ENCODE peak calls at places on chromosomes 3 and 15, in four cellular contexts. P, Y, K and A are unnamed samples.

GRCh38 chr15:85551221-85551832 is 170.9 kb downstream of the AKAP13 start:
- DNase-seq in P (no peak), Y (peak; percentile 17), K (no peak), A (no peak)

GRCh38 chr3:179071161-179071568 is 444 bp downstream of the ZMAT3 start:
- DNase-seq in P (peak; percentile 20), Y (peak; percentile 67), K (no peak), A (peak; percentile 63)

GRCh38 chr15:63598467-63599400 is 1.5 kb downstream of the FBXL22 start:
- DNase-seq in P (no peak), Y (no peak), K (no peak), A (no peak)

GRCh38 chr3:20027136-20027535 is 13.1 kb upstream of the KAT2B start:
- DNase-seq in P (no peak), Y (no peak), K (no peak), A (no peak)

GRCh38 chr3:175146258-175146657 is 287.1 kb downstream of the NAALADL2 start:
- DNase-seq in P (no peak), Y (peak; percentile 56), K (no peak), A (no peak)

GRCh38 chr3:110928016-110928662 is 143.5 kb upstream of the NECTIN3 start:
- DNase-seq in P (no peak), Y (no peak), K (no peak), A (no peak)

GRCh38 chr3:100982710-100983109 is 10.5 kb downstream of the ABI3BP start:
- DNase-seq in P (no peak), Y (peak; percentile 58), K (no peak), A (no peak)

GRCh38 chr3:160869825-160870224 is 113.8 kb downstream of the PPM1L start:
- DNase-seq in P (no peak), Y (no peak), K (no peak), A (no peak)

GRCh38 chr15:83365370-83365938 is 81.0 kb upstream of the BNC1 start:
- DNase-seq in P (no peak), Y (peak; percentile 20), K (peak; percentile 67), A (peak; percentile 65)

GRCh38 chr3:98856724-98857123 is 44.8 kb downstream of the DCBLD2 start:
- DNase-seq in P (no peak), Y (no peak), K (no peak), A (no peak)

GRCh38 chr3:16181361-16181760 is 6.9 kb downstream of the GALNT15 start:
- DNase-seq in P (no peak), Y (peak; percentile 62), K (no peak), A (no peak)

GRCh38 chr3:146546366-146546965 is 2.1 kb upstream of the PLSCR1 start:
- DNase-seq in P (no peak), Y (no peak), K (no peak), A (no peak)

GRCh38 chr3:147655236-147655635 is 246.1 kb downstream of the ZIC1 start:
- DNase-seq in P (no peak), Y (no peak), K (no peak), A (peak; percentile 49)

GRCh38 chr3:8518138-8518537 is 16.5 kb downstream of the LMCD1 start:
- DNase-seq in P (no peak), Y (peak; percentile 82), K (no peak), A (peak; percentile 11)

GRCh38 chr15:34808016-34808415 is 12.7 kb upstream of the ACTC1 start:
- DNase-seq in P (no peak), Y (peak; percentile 78), K (no peak), A (no peak)

GRCh38 chr3:122416966-122417365 is 1.1 kb upstream of the WDR5B start:
- DNase-seq in P (no peak), Y (no peak), K (no peak), A (no peak)

GRCh38 chr3:134859341-134859740 is 64.3 kb downstream of the EPHB1 start:
- DNase-seq in P (no peak), Y (no peak), K (no peak), A (no peak)

GRCh38 chr15:70461992-70462391 is 301.4 kb downstream of the UACA start:
- DNase-seq in P (no peak), Y (no peak), K (no peak), A (no peak)

GRCh38 chr3:34683851-34684250 is 885.4 kb downstream of the PDCD6IP start:
- DNase-seq in P (no peak), Y (peak; percentile 11), K (peak; percentile 82), A (peak; percentile 9)

GRCh38 chr3:179276001-179276400 is 25.1 kb upstream of the KCNMB3 start:
- DNase-seq in P (no peak), Y (no peak), K (no peak), A (no peak)

GRCh38 chr15:98177950-98178848 is 217.7 kb downstream of the ARRDC4 start:
- DNase-seq in P (no peak), Y (peak; percentile 29), K (peak; percentile 53), A (peak; percentile 70)

GRCh38 chr3:26624209-26624775 is 1.7 kb downstream of the LRRC3B start:
- DNase-seq in P (no peak), Y (no peak), K (peak; percentile 66), A (no peak)

GRCh38 chr15:40069178-40070165 is 30.5 kb upstream of the SRP14 start:
- DNase-seq in P (no peak), Y (no peak), K (peak; percentile 56), A (peak; percentile 84)

GRCh38 chr3:127473244-127474024 is 117.1 kb downstream of the TPRA1 start:
- DNase-seq in P (no peak), Y (no peak), K (peak; percentile 87), A (no peak)

GRCh38 chr3:14132120-14132519 is 7.3 kb downstream of the TMEM43 start:
- DNase-seq in P (no peak), Y (no peak), K (no peak), A (no peak)

GRCh38 chr3:128794788-128795649 is 69.0 kb downstream of the RAB7A start:
- DNase-seq in P (peak; percentile 34), Y (peak; percentile 61), K (peak; percentile 69), A (peak; percentile 38)

GRCh38 chr3:54822206-54822605 is 105.7 kb downstream of the LRTM1 start:
- DNase-seq in P (no peak), Y (peak; percentile 59), K (no peak), A (peak; percentile 20)

GRCh38 chr15:95860406-95860805 is 470.1 kb upstream of the NR2F2 start:
- DNase-seq in P (no peak), Y (no peak), K (no peak), A (no peak)